ENCODE peak calls at places on chromosomes 5 and 9, in seven cellular contexts. W is stimulated activated CD4-positive, alpha-beta T cell treated with anti-CD3 and anti-CD28 coated beads, Interleukin-4, amount 100 ng/mL, for 4 hours; V is CD4-positive, alpha-beta T cell; H is cardiac muscle cell; K is sigmoid colon; A is A172; Y is renal cortical epithelial cell. R is an unnamed sample.

GRCh38 chr5:34728236-34728635 is 72.1 kb downstream of the RAI14 start:
- DNase-seq in A (no peak), V (no peak), W (no peak), Y (peak), K (no peak), H (no peak), R (no peak)

GRCh38 chr9:8558176-8558575 is 758.6 kb upstream of the DMAC1 start:
- DNase-seq in H (peak), K (no peak), W (no peak), Y (peak), V (no peak), A (peak), R (no peak)

GRCh38 chr5:109529520-109529919 is 119.7 kb upstream of the PJA2 start:
- DNase-seq in Y (no peak), K (no peak), W (no peak), H (peak), V (no peak), A (no peak), R (no peak)

GRCh38 chr5:176436641-176437040 is 11.5 kb upstream of the FAF2 start:
- DNase-seq in A (peak), V (no peak), W (no peak), H (peak), Y (no peak), K (no peak), R (no peak)

GRCh38 chr5:96781734-96782064 is 26.0 kb downstream of the ERAP1 start:
- DNase-seq in A (no peak), V (no peak), W (no peak), H (peak), Y (no peak), K (no peak), R (no peak)

GRCh38 chr9:101018391-101018990 is 10.0 kb upstream of the PLPPR1 start:
- DNase-seq in V (no peak), H (no peak), W (no peak), K (no peak), A (no peak), Y (no peak), R (no peak)

GRCh38 chr5:143177263-143177994 is 226.1 kb downstream of the NR3C1 start:
- DNase-seq in V (no peak), W (no peak), Y (peak), K (no peak), H (peak), A (peak), R (no peak)

GRCh38 chr9:105073147-105073546 is 145.2 kb upstream of the ABCA1 start:
- DNase-seq in W (no peak), Y (no peak), A (no peak), V (no peak), H (no peak), K (no peak), R (no peak)

GRCh38 chr9:94554439-94555331 is at the start of gene PCAT7:
- DNase-seq in K (no peak), A (peak), V (no peak), Y (peak), W (no peak), H (peak), R (no peak)

GRCh38 chr5:176673651-176674583 is 26.6 kb downstream of the TSPAN17 start:
- DNase-seq in Y (no peak), K (no peak), A (no peak), W (no peak), V (no peak), H (no peak), R (no peak)

GRCh38 chr5:150598046-150598445 is 42.4 kb upstream of the SYNPO start:
- DNase-seq in V (no peak), H (no peak), Y (no peak), W (no peak), A (no peak), K (no peak), R (no peak)

GRCh38 chr5:30392897-30393296 is 800.6 kb upstream of the CDH6 start:
- DNase-seq in A (no peak), V (no peak), K (no peak), Y (peak), W (no peak), H (no peak), R (no peak)

GRCh38 chr9:113376634-113377531 is at the start of gene HDHD3:
- DNase-seq in W (peak), H (peak), K (peak), Y (peak), A (peak), V (peak), R (no peak)

GRCh38 chr9:13352451-13352979 is 73.0 kb upstream of the MPDZ start:
- DNase-seq in W (no peak), Y (no peak), V (no peak), K (no peak), A (no peak), H (no peak), R (no peak)

R was measured in cerebellar nuclear complex.